ENCODE peak calls at places on chromosomes 7 and 10, in five cellular contexts. B is GM12878, P is HepG2, R is K562, G is H1. O is an unnamed sample.
A peak's percentile ranks its signal among the peaks of the same experiment; 100 is the strongest.

GRCh38 chr7:93048136-93048930 is 69.4 kb downstream of the SAMD9 start:
- DNase-seq in R (no peak), B (no peak), G (no peak), P (no peak), O (no peak)

GRCh38 chr7:141660259-141660658 is 41.7 kb downstream of the DENND11 start:
- DNase-seq in B (no peak), G (no peak), P (no peak), R (no peak), O (no peak)

GRCh38 chr10:88114368-88114767 is 250.9 kb downstream of the PTEN start:
- DNase-seq in P (peak; percentile 44), B (no peak), R (peak; percentile 24), G (no peak), O (peak; percentile 36)

GRCh38 chr10:62733654-62734293 is 70.7 kb upstream of the ADO start:
- DNase-seq in G (no peak), R (no peak), B (no peak), P (no peak), O (no peak)

GRCh38 chr10:111598433-111599059 is 521.7 kb downstream of the ADRA2A start:
- DNase-seq in B (peak; percentile 3), R (peak; percentile 22), G (peak; percentile 39), P (peak; percentile 53), O (peak; percentile 58)

GRCh38 chr10:22427890-22428571 is 82.7 kb downstream of the SPAG6 start:
- DNase-seq in R (no peak), B (no peak), G (no peak), P (no peak), O (peak; percentile 72)

GRCh38 chr10:72597897-72598296 is 28.0 kb downstream of the MICU1 start:
- DNase-seq in B (peak; percentile 7), G (no peak), R (no peak), P (no peak), O (no peak)

GRCh38 chr7:121561717-121562116 is 165.6 kb upstream of the FAM3C start:
- DNase-seq in R (no peak), P (no peak), G (no peak), B (no peak), O (no peak)

GRCh38 chr7:145909956-145910611 is 206.5 kb upstream of the CNTNAP2 start:
- DNase-seq in R (no peak), B (no peak), P (no peak), G (no peak), O (no peak)

GRCh38 chr7:34155225-34155908 is 250.0 kb downstream of the BMPER start:
- DNase-seq in R (no peak), B (no peak), G (no peak), P (no peak), O (no peak)

GRCh38 chr7:138934861-138935260 is 46.3 kb downstream of the KIAA1549 start:
- DNase-seq in R (no peak), B (no peak), P (peak; percentile 14), G (no peak), O (peak; percentile 67)

GRCh38 chr10:63628526-63629362 is 107.5 kb downstream of the REEP3 start:
- DNase-seq in R (peak; percentile 46), P (peak; percentile 23), B (peak; percentile 72), G (no peak), O (peak; percentile 67)

GRCh38 chr7:130732980-130733865 is 784 bp downstream of the KLF14 start:
- DNase-seq in B (no peak), P (no peak), G (no peak), R (peak; percentile 83), O (peak; percentile 84)

GRCh38 chr10:43739171-43739570 is 90.5 kb upstream of the ZNF32 start:
- DNase-seq in R (no peak), P (no peak), B (no peak), G (no peak), O (no peak)

GRCh38 chr10:119686465-119687191 is 35.4 kb downstream of the BAG3 start:
- DNase-seq in P (peak; percentile 70), G (peak; percentile 36), R (peak; percentile 61), B (no peak), O (peak; percentile 81)

GRCh38 chr10:92572362-92573090 is 1.4 kb downstream of the IDE start:
- DNase-seq in R (peak; percentile 13), B (no peak), G (no peak), P (no peak), O (peak; percentile 24)

GRCh38 chr10:116787893-116788665 is 45.7 kb upstream of the HSPA12A start:
- DNase-seq in P (peak; percentile 41), R (peak; percentile 65), B (no peak), G (peak; percentile 61), O (peak; percentile 88)

GRCh38 chr7:105934577-105935185 is 28.4 kb upstream of the CDHR3 start:
- DNase-seq in G (peak; percentile 38), B (no peak), R (no peak), P (peak; percentile 64), O (peak; percentile 65)

GRCh38 chr7:139993592-139993991 is 69.2 kb downstream of the PARP12 start:
- DNase-seq in P (no peak), G (no peak), R (no peak), B (no peak), O (no peak)

GRCh38 chr7:139992353-139993054 is 70.2 kb downstream of the PARP12 start:
- DNase-seq in G (no peak), R (no peak), B (no peak), P (no peak), O (peak; percentile 65)

GRCh38 chr7:139993169-139993568 is 69.6 kb downstream of the PARP12 start:
- DNase-seq in R (no peak), P (no peak), B (no peak), G (no peak), O (no peak)

GRCh38 chr7:139994356-139994755 is 68.4 kb downstream of the PARP12 start:
- DNase-seq in G (no peak), P (no peak), R (no peak), B (no peak), O (no peak)

DNA sequence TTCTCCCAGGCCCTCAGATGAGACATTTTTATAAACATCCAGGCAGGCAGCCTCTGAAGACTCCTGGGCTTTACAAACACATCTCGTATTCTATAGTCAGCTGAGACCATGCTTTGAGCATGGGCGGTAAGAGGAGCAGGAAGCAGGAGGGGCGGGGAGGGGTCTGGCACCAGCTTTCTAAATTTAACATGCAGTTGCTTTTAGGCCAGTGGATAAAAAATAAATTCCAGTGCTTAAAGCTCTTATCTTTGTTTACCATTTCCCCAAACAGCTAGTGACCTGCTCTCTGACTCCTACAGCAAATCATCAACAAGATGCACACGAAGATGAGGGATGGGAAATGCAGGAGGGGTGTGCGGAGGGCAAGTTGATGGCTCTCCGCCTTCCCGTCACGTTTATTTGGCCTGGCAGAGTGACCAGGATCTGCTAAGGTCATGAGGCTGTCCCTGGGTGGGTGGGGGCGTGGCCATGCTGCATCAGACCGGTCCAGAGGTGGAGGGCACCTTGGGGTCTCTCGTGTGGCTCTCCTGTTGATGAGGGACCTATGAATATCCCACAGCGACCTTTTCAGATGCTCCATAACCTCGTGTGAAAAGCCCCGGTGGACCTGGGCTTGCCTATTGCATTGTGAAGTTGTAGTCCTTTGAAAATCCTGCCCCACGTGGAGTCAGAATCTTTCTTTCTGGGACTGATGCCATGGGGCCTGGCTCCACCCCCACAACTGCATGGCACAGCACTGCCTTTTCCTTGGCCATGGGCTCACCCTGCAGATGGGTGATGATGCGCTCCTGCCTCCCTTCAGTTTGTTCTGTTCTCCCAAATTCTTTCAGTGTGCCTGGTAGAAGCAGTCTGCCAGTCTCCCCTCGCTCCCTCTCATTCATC is 67.5 kb downstream of the PARP12 start:
- DNase-seq in R (no peak), G (no peak), B (no peak), P (no peak), O (no peak)
- TF ChIP-seq CHD2 in R (no peak), G (no peak), B (no peak), P (no peak), O (no peak)

DNA sequence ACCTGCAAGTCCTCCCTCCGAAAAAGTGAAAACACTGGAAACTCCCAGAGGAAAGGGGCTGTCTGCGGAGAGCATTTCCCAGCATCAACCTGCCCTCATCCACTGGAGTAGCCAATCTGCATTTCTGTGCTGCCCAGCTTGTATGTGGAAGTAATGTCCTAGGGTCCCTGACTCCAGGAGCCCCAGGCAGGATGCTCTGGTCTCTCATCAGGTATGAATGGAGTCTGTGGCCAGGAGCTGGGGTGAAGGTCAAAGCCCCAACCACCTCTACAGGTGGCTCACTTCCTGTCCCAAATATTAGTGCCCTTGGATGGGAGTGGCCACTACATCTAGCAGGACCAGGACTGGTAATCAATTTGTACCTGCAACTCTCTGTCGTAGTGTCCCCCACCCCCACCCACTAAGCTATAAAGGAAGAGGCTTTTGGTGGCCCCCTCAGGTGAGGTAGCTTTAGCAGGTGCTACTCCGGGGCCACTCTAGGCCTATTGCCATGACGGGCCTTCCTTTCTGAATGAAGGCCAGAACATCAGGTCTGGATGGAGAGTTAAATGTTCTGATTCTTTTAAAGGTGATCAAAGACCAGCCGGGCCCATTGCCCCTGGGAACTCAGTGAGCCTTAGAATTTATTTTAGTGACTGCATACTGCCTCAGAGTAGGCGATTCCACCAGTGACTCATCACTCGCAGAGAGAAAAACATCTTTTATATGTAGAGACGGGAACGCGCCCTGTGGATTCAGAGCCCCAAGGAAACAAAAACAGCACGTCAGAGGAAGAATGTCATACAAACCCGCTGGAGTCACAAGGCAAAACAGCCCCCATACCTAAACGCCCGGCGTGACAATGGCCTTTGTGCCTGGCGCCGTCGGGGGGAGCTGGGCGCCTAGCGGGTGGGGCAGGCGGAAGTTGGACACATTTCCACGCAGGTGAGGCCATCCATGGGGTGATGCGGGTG is 13.0 kb downstream of the EN2 start:
- DNase-seq in P (no peak), R (no peak), G (no peak), B (no peak), O (peak; percentile 26)
- H4K20me1 ChIP-seq in P (peaks cover 4% of the 10 kb centered on the region), R (peaks cover 3% of the 10 kb centered on the region), G (peaks cover 24% of the 10 kb centered on the region), B (no peaks in the 10 kb centered on the region), O (peaks cover 4% of the 10 kb centered on the region)

GRCh38 chr10:91009121-91009520 is 88.2 kb upstream of the ANKRD1 start:
- DNase-seq in G (no peak), B (no peak), R (no peak), P (no peak), O (no peak)

GRCh38 chr10:91006001-91006751 is 85.3 kb upstream of the ANKRD1 start:
- DNase-seq in B (peak; percentile 80), G (no peak), P (peak; percentile 71), R (peak; percentile 41), O (peak; percentile 28)

GRCh38 chr10:91010952-91011351 is 90.1 kb upstream of the ANKRD1 start:
- DNase-seq in G (no peak), B (no peak), P (no peak), R (no peak), O (no peak)

GRCh38 chr10:91007656-91008055 is 86.8 kb upstream of the ANKRD1 start:
- DNase-seq in P (no peak), B (no peak), R (no peak), G (no peak), O (no peak)

GRCh38 chr10:91006752-91007346 is 86.0 kb upstream of the ANKRD1 start:
- DNase-seq in G (no peak), B (peak; percentile 96), R (no peak), P (no peak), O (no peak)
- TF ChIP-seq CHD2 in G (no peak), B (peak; percentile 17), R (no peak), P (no peak), O (no peak)

DNA sequence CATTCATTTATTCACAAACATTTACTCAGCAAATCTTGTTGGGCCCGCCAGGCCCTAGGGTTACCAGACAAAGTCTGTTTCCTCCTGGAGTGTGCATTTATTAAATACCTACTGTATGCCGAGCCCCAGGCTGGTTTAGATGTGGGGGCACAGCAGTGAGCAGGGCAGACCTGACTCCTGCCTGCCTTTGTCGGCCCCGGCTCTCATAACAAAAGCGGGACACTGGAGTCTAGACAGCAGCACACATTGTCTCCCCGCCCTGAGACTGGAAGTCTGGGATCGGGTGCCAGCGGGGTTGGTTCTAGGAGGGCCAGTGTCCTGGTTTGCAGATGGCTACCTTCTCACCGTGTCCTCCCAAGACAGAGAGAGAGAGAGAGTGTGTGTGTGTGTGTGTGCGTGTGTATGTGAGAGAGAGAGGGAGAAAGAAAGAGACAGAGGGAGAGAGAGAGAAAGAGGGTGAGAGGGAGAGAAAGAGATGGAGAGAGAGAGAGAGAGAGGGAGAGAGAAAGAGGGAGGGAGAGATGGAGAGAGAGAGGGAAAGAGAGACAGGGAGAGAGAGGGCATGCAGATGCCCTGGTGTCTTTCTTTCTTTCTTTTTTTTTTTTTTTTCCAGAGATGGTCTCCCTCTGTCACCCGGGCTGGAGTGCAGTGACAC is 25.9 kb downstream of the ELFN1 start:
- DNase-seq in B (no peak), G (no peak), P (no peak), R (no peak), O (peak; percentile 33)
- H4K20me1 ChIP-seq in B (no peaks in the 10 kb centered on the region), G (peaks cover 6% of the 10 kb centered on the region), P (no peaks in the 10 kb centered on the region), R (no peaks in the 10 kb centered on the region), O (no peaks in the 10 kb centered on the region)

O was measured in SK-N-SH.